ENCODE peak calls at places on chromosome 5, in five cellular contexts. One of them, this sample, is unnamed.
A peak's percentile ranks its signal among the peaks of the same experiment; 100 is the strongest.

GRCh38 chr5:55993013-55993412 is 1.8 kb downstream of the IL6ST start:
- DNase-seq in uterus: no peak
- DNase-seq in cardiac muscle cell: peak; percentile 23
- DNase-seq in AG10803: peak; percentile 48
- DNase-seq in IMR-90: peak; percentile 48
- DNase-seq in this sample: no peak

GRCh38 chr5:66554211-66554610 is 42.0 kb upstream of the MAST4 start:
- DNase-seq in uterus: no peak
- DNase-seq in IMR-90: no peak
- DNase-seq in AG10803: no peak
- DNase-seq in cardiac muscle cell: no peak
- DNase-seq in this sample: no peak

GRCh38 chr5:58184910-58185309 is 275.0 kb downstream of the PLK2 start:
- DNase-seq in AG10803: peak; percentile 50
- DNase-seq in uterus: no peak
- DNase-seq in IMR-90: peak; percentile 50
- DNase-seq in cardiac muscle cell: no peak
- DNase-seq in this sample: no peak

GRCh38 chr5:5126444-5126843 is 13.7 kb upstream of the ADAMTS16 start:
- DNase-seq in uterus: no peak
- DNase-seq in IMR-90: no peak
- DNase-seq in cardiac muscle cell: no peak
- DNase-seq in AG10803: peak; percentile 45
- DNase-seq in this sample: no peak

GRCh38 chr5:141617128-141617527 is 1.7 kb downstream of the DIAPH1 start:
- DNase-seq in IMR-90: peak; percentile 29
- DNase-seq in AG10803: no peak
- DNase-seq in cardiac muscle cell: no peak
- DNase-seq in uterus: no peak
- DNase-seq in this sample: no peak

GRCh38 chr5:175534070-175534932 is 55.9 kb downstream of the SFXN1 start:
- DNase-seq in AG10803: peak; percentile 74
- DNase-seq in uterus: peak; percentile 59
- DNase-seq in IMR-90: peak; percentile 77
- DNase-seq in cardiac muscle cell: peak; percentile 94
- DNase-seq in this sample: peak; percentile 75

GRCh38 chr5:17054911-17055310 is 118.8 kb upstream of the MYO10 start:
- DNase-seq in AG10803: no peak
- DNase-seq in cardiac muscle cell: no peak
- DNase-seq in IMR-90: peak; percentile 36
- DNase-seq in uterus: no peak
- DNase-seq in this sample: no peak

GRCh38 chr5:126594077-126594476 is 942 bp downstream of the ALDH7A1 start:
- DNase-seq in cardiac muscle cell: peak; percentile 15
- DNase-seq in AG10803: peak; percentile 15
- DNase-seq in uterus: no peak
- DNase-seq in IMR-90: peak; percentile 17
- DNase-seq in this sample: no peak

GRCh38 chr5:7881816-7882215 is 12.9 kb downstream of the MTRR start:
- DNase-seq in IMR-90: no peak
- DNase-seq in cardiac muscle cell: no peak
- DNase-seq in AG10803: no peak
- DNase-seq in uterus: no peak
- DNase-seq in this sample: no peak

GRCh38 chr5:114789773-114790402 is 379.8 kb downstream of the TRIM36 start:
- DNase-seq in AG10803: no peak
- DNase-seq in cardiac muscle cell: peak; percentile 62
- DNase-seq in IMR-90: no peak
- DNase-seq in uterus: no peak
- DNase-seq in this sample: no peak

GRCh38 chr5:150148408-150148927 is 7.2 kb downstream of the PDGFRB start:
- DNase-seq in AG10803: no peak
- DNase-seq in uterus: no peak
- DNase-seq in IMR-90: peak; percentile 45
- DNase-seq in cardiac muscle cell: no peak
- DNase-seq in this sample: no peak
- H3K4me3 ChIP-seq in AG10803: no peak overlapping the region
- H3K4me3 ChIP-seq in uterus: no peak overlapping the region
- H3K4me3 ChIP-seq in IMR-90: no peak overlapping the region
- H3K4me3 ChIP-seq in cardiac muscle cell: no peak overlapping the region
- H3K4me3 ChIP-seq in this sample: no peak overlapping the region

GRCh38 chr5:113294341-113295110 is 140.3 kb downstream of the TSSK1B start:
- DNase-seq in cardiac muscle cell: peak; percentile 93
- DNase-seq in uterus: peak; percentile 92
- DNase-seq in AG10803: peak; percentile 84
- DNase-seq in IMR-90: peak; percentile 93
- DNase-seq in this sample: peak; percentile 93

GRCh38 chr5:113293613-113294340 is 141.0 kb downstream of the TSSK1B start:
- DNase-seq in IMR-90: peak; percentile 45
- DNase-seq in cardiac muscle cell: peak; percentile 39
- DNase-seq in AG10803: peak; percentile 15
- DNase-seq in uterus: no peak
- DNase-seq in this sample: peak; percentile 67

GRCh38 chr5:113292535-113292934 is 142.3 kb downstream of the TSSK1B start:
- DNase-seq in IMR-90: peak; percentile 32
- DNase-seq in cardiac muscle cell: peak; percentile 38
- DNase-seq in AG10803: no peak
- DNase-seq in uterus: no peak
- DNase-seq in this sample: no peak

GRCh38 chr5:113295111-113295539 is 139.7 kb downstream of the TSSK1B start:
- DNase-seq in cardiac muscle cell: no peak
- DNase-seq in uterus: no peak
- DNase-seq in AG10803: no peak
- DNase-seq in IMR-90: no peak
- DNase-seq in this sample: no peak

GRCh38 chr5:113293068-113293571 is 141.7 kb downstream of the TSSK1B start:
- DNase-seq in cardiac muscle cell: peak; percentile 24
- DNase-seq in uterus: no peak
- DNase-seq in AG10803: no peak
- DNase-seq in IMR-90: peak; percentile 28
- DNase-seq in this sample: no peak
- H3K4me3 ChIP-seq in cardiac muscle cell: peak overlapping the region; percentile 88
- H3K4me3 ChIP-seq in uterus: peak overlapping the region; percentile 42
- H3K4me3 ChIP-seq in AG10803: peak overlapping the region; percentile 78
- H3K4me3 ChIP-seq in IMR-90: peak overlapping the region; percentile 91
- H3K4me3 ChIP-seq in this sample: peak overlapping the region; percentile 83

DNA sequence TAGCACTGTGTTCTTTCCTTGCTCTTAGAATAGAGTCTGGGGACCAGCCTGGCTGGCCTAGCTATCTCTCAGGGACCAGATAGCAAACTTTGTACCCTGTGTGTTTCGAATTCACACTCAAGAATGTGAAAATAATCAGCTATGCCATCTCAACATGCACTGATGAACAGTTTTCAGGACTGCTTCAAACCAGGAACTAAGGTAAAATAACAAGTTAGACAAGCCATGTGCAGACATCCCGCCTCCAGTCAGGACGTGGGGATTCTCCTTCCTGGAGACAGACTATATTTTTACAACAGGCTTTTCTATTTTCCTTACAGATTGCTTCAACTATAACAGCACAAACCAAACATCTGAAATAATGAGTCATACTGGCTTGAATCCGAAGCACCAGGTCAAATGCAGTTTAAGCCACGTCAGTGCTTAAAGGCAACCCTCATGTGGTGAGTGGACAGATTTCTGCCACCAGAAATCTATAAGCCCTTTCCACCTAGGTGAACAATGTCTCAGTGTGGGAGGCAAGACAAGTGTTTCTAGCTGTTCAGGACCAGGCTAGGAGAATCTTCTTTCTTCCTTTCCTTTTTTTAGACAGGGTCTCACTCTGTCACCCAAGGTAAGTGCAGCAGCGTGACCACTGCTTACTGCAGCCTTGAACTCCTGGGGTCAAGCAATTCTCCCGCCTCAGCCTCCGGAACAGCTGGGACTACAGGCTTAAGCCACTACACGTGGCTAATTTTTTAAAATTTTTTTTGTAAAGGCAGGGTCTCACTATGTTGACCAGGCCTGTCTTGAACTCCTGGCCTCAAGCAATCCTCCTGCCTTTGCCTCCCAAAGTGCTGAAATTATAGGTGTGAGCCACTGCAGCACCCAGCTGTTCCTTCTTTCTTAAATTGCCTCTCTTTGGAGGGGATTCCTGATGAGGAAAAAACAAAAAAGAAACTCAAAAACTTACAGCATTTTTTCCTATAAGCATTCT is 53.3 kb downstream of the LHFPL2 start:
- DNase-seq in AG10803: peak; percentile 97
- DNase-seq in IMR-90: peak; percentile 100
- DNase-seq in cardiac muscle cell: no peak
- DNase-seq in uterus: peak; percentile 56
- DNase-seq in this sample: peak; percentile 70
- H3K4me3 ChIP-seq in AG10803: no peak overlapping the region
- H3K4me3 ChIP-seq in IMR-90: no peak overlapping the region
- H3K4me3 ChIP-seq in cardiac muscle cell: no peak overlapping the region
- H3K4me3 ChIP-seq in uterus: no peak overlapping the region
- H3K4me3 ChIP-seq in this sample: no peak overlapping the region

GRCh38 chr5:68406344-68406743 is 190.8 kb downstream of the PIK3R1 start:
- DNase-seq in AG10803: no peak
- DNase-seq in cardiac muscle cell: no peak
- DNase-seq in uterus: no peak
- DNase-seq in IMR-90: no peak
- DNase-seq in this sample: no peak

GRCh38 chr5:68406767-68407232 is 191.2 kb downstream of the PIK3R1 start:
- DNase-seq in AG10803: no peak
- DNase-seq in uterus: no peak
- DNase-seq in IMR-90: no peak
- DNase-seq in cardiac muscle cell: no peak
- DNase-seq in this sample: no peak

GRCh38 chr5:68409259-68409658 is 193.7 kb downstream of the PIK3R1 start:
- DNase-seq in uterus: no peak
- DNase-seq in cardiac muscle cell: no peak
- DNase-seq in IMR-90: peak; percentile 55
- DNase-seq in AG10803: peak; percentile 66
- DNase-seq in this sample: no peak

GRCh38 chr5:68408345-68408871 is 192.9 kb downstream of the PIK3R1 start:
- DNase-seq in AG10803: no peak
- DNase-seq in uterus: no peak
- DNase-seq in cardiac muscle cell: no peak
- DNase-seq in IMR-90: no peak
- DNase-seq in this sample: no peak

GRCh38 chr5:68407312-68408239 is 192.0 kb downstream of the PIK3R1 start:
- DNase-seq in IMR-90: no peak
- DNase-seq in AG10803: no peak
- DNase-seq in cardiac muscle cell: no peak
- DNase-seq in uterus: no peak
- DNase-seq in this sample: no peak
- H3K4me3 ChIP-seq in IMR-90: no peak overlapping the region
- H3K4me3 ChIP-seq in AG10803: no peak overlapping the region
- H3K4me3 ChIP-seq in cardiac muscle cell: no peak overlapping the region
- H3K4me3 ChIP-seq in uterus: no peak overlapping the region
- H3K4me3 ChIP-seq in this sample: no peak overlapping the region

DNA sequence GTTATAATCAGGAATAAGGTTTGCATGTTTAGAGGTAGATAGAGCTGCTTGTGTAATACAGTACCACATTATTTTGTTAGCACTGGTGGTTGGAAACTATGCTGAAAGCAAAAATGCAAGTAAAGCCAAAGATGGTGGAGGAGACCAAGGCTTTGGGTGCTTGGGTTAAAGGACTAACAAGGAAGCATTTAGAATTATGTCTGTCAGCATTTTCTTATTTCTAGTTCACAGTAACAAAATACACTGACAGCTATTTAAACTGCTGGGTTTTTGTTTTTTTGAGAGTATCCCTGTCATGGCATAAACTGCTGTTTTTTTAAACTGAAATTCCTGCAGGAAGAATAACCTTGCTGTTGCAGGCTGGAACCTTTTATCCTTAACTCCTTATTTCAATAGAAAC is 6.5 kb downstream of the HMGXB3 start:
- DNase-seq in uterus: no peak
- DNase-seq in AG10803: no peak
- DNase-seq in IMR-90: no peak
- DNase-seq in cardiac muscle cell: no peak
- DNase-seq in this sample: no peak
- H3K4me3 ChIP-seq in uterus: no peak overlapping the region
- H3K4me3 ChIP-seq in AG10803: no peak overlapping the region
- H3K4me3 ChIP-seq in IMR-90: no peak overlapping the region
- H3K4me3 ChIP-seq in cardiac muscle cell: no peak overlapping the region
- H3K4me3 ChIP-seq in this sample: no peak overlapping the region

DNA sequence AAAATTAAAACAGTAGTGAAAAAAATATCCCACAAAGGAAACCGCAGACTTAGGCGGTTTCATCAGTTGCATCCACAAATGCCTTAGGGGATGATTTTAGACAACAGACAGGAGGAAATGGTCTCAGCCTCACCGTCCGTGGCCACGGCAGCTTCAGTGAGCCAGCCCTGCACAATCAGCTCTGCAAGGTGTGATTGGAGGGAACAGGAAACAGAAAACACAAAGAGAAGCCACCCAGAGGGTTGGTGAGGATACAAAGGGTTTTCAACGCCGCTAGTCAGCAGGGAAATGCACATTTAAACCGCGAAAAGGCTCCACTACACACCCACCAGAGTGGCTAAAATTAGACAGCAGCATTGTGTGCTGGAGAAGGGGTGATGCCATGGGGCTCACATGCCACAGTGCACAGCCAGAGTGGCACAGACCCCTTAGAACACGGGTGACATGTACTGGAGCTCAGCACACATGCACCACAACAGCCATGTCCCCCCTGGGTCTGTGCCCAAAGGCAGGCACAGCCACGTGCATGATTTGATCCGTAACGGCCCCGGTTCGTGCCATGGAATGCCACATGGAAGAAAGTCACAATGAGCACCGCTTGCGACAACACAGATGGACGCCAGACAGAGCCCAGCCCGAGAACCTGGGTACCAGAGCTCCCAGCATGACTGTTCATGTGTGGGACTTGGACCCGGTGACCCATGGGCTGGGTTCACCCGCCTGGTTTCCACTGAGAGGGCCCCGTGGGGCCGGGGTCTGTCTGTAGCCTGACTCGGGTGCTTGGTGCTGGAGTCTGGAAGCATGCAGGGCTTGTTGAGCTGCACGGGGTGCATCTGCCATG is 18.3 kb upstream of the TERT start:
- DNase-seq in uterus: peak; percentile 8
- DNase-seq in IMR-90: no peak
- DNase-seq in AG10803: no peak
- DNase-seq in cardiac muscle cell: no peak
- DNase-seq in this sample: no peak
- H3K4me3 ChIP-seq in uterus: no peak overlapping the region
- H3K4me3 ChIP-seq in IMR-90: no peak overlapping the region
- H3K4me3 ChIP-seq in AG10803: no peak overlapping the region
- H3K4me3 ChIP-seq in cardiac muscle cell: no peak overlapping the region
- H3K4me3 ChIP-seq in this sample: no peak overlapping the region

GRCh38 chr5:181205735-181206401 is 872 bp upstream of the TRIM7 start:
- DNase-seq in uterus: no peak
- DNase-seq in IMR-90: peak; percentile 21
- DNase-seq in cardiac muscle cell: peak; percentile 39
- DNase-seq in AG10803: no peak
- DNase-seq in this sample: no peak
- H3K4me3 ChIP-seq in uterus: peak overlapping the region; percentile 63
- H3K4me3 ChIP-seq in IMR-90: no peak overlapping the region
- H3K4me3 ChIP-seq in cardiac muscle cell: peak overlapping the region; percentile 72
- H3K4me3 ChIP-seq in AG10803: peak overlapping the region; percentile 59
- H3K4me3 ChIP-seq in this sample: peak overlapping the region; percentile 76

GRCh38 chr5:87129051-87129450 is 138.6 kb upstream of the RASA1 start:
- DNase-seq in uterus: no peak
- DNase-seq in cardiac muscle cell: no peak
- DNase-seq in IMR-90: no peak
- DNase-seq in AG10803: peak; percentile 13
- DNase-seq in this sample: no peak
- H3K4me3 ChIP-seq in uterus: no peak overlapping the region
- H3K4me3 ChIP-seq in cardiac muscle cell: no peak overlapping the region
- H3K4me3 ChIP-seq in IMR-90: no peak overlapping the region
- H3K4me3 ChIP-seq in AG10803: no peak overlapping the region
- H3K4me3 ChIP-seq in this sample: no peak overlapping the region